ENCODE peak calls at places on chromosomes 3 and 15, in six cellular contexts. U is HCT116, V is suprapubic skin, X is HepG2, C is Panc1, B is transverse colon. F is an unnamed sample. For H3K36me3, the result is how much of the 10 kb centered on the place peaks cover.

GRCh38 chr3:100650651-100651611 is 41.5 kb downstream of the ADGRG7 start:
- DNase-seq in V (no peak), B (no peak), C (no peak), U (no peak), X (no peak), F (no peak)

GRCh38 chr3:150005243-150006102 is 34.8 kb upstream of the PFN2 start:
- DNase-seq in B (no peak), U (no peak), X (no peak), V (no peak), C (no peak), F (no peak)

GRCh38 chr15:70504305-70504951 is 258.9 kb downstream of the UACA start:
- DNase-seq in U (no peak), C (no peak), B (peak), V (no peak), X (no peak), F (no peak)

GRCh38 chr3:53236112-53236841 is 19.5 kb downstream of the TKT start:
- DNase-seq in B (peak), V (no peak), X (peak), C (no peak), U (peak), F (peak)

GRCh38 chr3:142997330-142997729 is 4.0 kb upstream of the U2SURP start:
- DNase-seq in C (no peak), B (no peak), U (no peak), V (no peak), X (no peak), F (no peak)

GRCh38 chr3:143972495-143973351 is 1.1 kb downstream of the DIPK2A start:
- DNase-seq in C (no peak), X (peak), V (peak), B (peak), U (peak), F (peak)

GRCh38 chr3:82048711-82049110 is 287.3 kb upstream of the GBE1 start:
- DNase-seq in U (no peak), C (no peak), B (no peak), V (no peak), X (no peak), F (no peak)

GRCh38 chr15:101808201-101808600 is 3.8 kb upstream of the OR4F15 start:
- DNase-seq in X (no peak), U (no peak), C (no peak), B (no peak), V (no peak), F (no peak)

GRCh38 chr15:99486371-99487336 is 79.1 kb upstream of the MEF2A start:
- DNase-seq in U (peak), V (peak), C (no peak), B (peak), X (no peak), F (peak)

GRCh38 chr15:47184405-47185221 is 532.7 kb upstream of the SEMA6D start:
- DNase-seq in V (no peak), B (no peak), C (no peak), X (no peak), U (no peak), F (no peak)

GRCh38 chr3:12633108-12633507 is 30.8 kb downstream of the RAF1 start:
- DNase-seq in B (no peak), X (no peak), C (no peak), V (no peak), U (no peak), F (no peak)

GRCh38 chr3:197378987-197379718 is 80.7 kb upstream of the DLG1 start:
- DNase-seq in U (no peak), V (peak), C (no peak), X (no peak), B (no peak), F (no peak)

GRCh38 chr3:129507181-129507831 is 21.1 kb upstream of the RHO start:
- DNase-seq in B (no peak), V (no peak), U (no peak), X (no peak), C (no peak), F (no peak)

GRCh38 chr15:66484539-66485112 is 12.9 kb downstream of the SNAPC5 start:
- DNase-seq in B (no peak), U (no peak), X (no peak), V (no peak), C (no peak), F (no peak)

GRCh38 chr3:171569571-171570132 is 109.4 kb upstream of the TNIK start:
- DNase-seq in V (no peak), C (no peak), X (no peak), U (no peak), B (no peak), F (no peak)

GRCh38 chr3:65101450-65101849 is 413.6 kb upstream of the ADAMTS9 start:
- DNase-seq in B (no peak), U (no peak), C (no peak), V (no peak), X (no peak), F (no peak)

GRCh38 chr15:25089577-25089976 is 134.8 kb downstream of the SNRPN start:
- DNase-seq in C (no peak), X (no peak), U (no peak), B (no peak), V (peak), F (no peak)

GRCh38 chr15:66138096-66138783 is 115.3 kb downstream of the MEGF11 start:
- DNase-seq in C (no peak), B (no peak), X (no peak), U (no peak), V (no peak), F (no peak)

GRCh38 chr3:174945951-174946350 is 86.8 kb downstream of the NAALADL2 start:
- DNase-seq in V (no peak), B (no peak), C (no peak), X (no peak), U (no peak), F (no peak)

DNA sequence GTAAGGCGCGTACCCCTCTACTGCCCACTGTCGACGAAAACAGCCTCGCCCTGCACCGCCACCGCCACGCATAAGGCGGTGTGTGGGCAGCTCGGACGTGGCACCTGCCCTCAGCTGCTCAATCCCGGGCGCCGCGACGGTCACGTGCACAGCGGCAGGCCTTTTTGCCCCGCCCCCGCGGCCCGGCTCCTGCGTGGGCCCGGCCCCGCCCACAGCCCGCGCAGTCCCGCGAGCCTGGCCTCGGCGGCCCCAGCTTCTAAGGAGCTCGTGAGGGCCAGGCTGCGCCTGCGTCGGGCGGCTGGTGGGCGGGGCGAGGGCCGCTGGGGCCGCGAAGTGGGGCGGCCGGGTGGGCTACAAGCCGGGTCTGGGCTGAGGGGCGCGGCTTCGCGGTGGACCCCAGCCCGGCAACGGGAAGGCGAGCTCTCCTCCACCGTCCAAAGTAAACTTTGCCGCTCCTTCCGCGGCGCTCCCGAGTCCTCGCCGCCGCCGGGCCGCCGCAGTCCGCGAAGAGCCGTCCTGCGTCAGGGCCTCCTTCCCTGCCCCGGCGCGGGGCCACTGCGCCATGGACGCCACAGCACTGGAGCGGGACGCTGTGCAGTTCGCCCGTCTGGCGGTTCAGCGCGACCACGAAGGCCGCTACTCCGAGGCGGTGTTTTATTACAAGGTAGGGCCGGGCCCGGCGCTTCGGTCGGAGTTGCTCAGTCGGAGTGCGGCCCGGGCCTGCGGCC is at the start of gene CAPN7:
- DNase-seq in C (no peak), V (peak), B (peak), X (peak), U (peak), F (peak)
- TF ChIP-seq CTCF in C (peak), V (peak), B (no peak), X (peak), U (peak), F (peak)

GRCh38 chr15:63668601-63669000 is 71.4 kb downstream of the FBXL22 start:
- DNase-seq in B (no peak), X (no peak), V (no peak), U (no peak), C (no peak), F (no peak)

GRCh38 chr15:63672775-63673174 is 75.6 kb downstream of the FBXL22 start:
- DNase-seq in V (no peak), C (no peak), X (no peak), U (no peak), B (no peak), F (no peak)

GRCh38 chr15:63672369-63672768 is 75.2 kb downstream of the FBXL22 start:
- DNase-seq in B (no peak), V (no peak), X (no peak), C (no peak), U (no peak), F (no peak)

GRCh38 chr15:63663906-63664305 is 66.7 kb downstream of the FBXL22 start:
- DNase-seq in U (no peak), V (no peak), X (no peak), C (no peak), B (no peak), F (no peak)

GRCh38 chr15:63669074-63669473 is 71.9 kb downstream of the FBXL22 start:
- DNase-seq in C (no peak), X (no peak), U (no peak), B (no peak), V (no peak), F (no peak)
- H3K36me3 ChIP-seq in C (under half), X (under half), U (under half), B (under half), V (half or more), F (under half)

GRCh38 chr15:64864080-64864479 is 22.4 kb downstream of the PLEKHO2 start:
- DNase-seq in U (no peak), V (no peak), X (no peak), C (no peak), B (no peak), F (no peak)
- TF ChIP-seq POLR2AphosphoS5 in U (no peak), V (no peak), X (no peak), C (no peak), B (no peak), F (no peak)

GRCh38 chr3:107938128-107938527 is 152.7 kb downstream of the CD47 start:
- DNase-seq in C (no peak), B (no peak), X (peak), U (peak), V (no peak), F (peak)
- TF ChIP-seq CTCF in C (peak), B (peak), X (peak), U (peak), V (peak), F (peak)

GRCh38 chr15:68285243-68285980 is 7.9 kb downstream of the FEM1B start:
- DNase-seq in C (no peak), V (no peak), X (peak), B (no peak), U (no peak), F (no peak)
- H3K36me3 ChIP-seq in C (under half), V (under half), X (under half), B (under half), U (under half), F (under half)

GRCh38 chr15:85870216-85871014 is 75.7 kb upstream of the KLHL25 start:
- DNase-seq in V (no peak), X (no peak), B (no peak), U (no peak), C (no peak), F (no peak)

GRCh38 chr15:85869124-85869523 is 74.4 kb upstream of the KLHL25 start:
- DNase-seq in C (no peak), V (no peak), B (no peak), U (no peak), X (no peak), F (no peak)

GRCh38 chr15:85871545-85871944 is 76.8 kb upstream of the KLHL25 start:
- DNase-seq in V (no peak), C (no peak), U (no peak), X (no peak), B (no peak), F (no peak)

GRCh38 chr15:85874236-85874635 is 79.5 kb upstream of the KLHL25 start:
- DNase-seq in V (no peak), X (no peak), C (no peak), B (no peak), U (no peak), F (no peak)

DNA sequence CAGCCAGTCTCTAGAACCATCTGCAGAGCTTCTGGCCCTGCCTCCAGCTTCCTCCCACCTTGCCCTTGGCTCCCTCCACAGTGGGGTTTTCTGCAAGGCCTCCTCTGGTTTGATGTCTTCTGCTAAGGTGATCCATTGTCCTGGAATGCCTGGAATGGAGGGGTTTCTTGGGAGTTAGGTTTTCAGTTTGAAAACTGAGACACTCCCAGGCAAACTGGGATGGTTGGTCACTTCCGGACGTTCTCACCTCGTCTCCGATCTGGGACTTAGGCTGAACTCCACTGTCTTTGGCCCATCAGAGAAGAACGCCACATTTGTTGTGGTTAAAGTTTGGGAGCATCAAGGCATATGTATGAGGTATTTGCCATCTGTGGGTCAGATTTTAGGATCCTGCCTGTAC is 77.4 kb upstream of the KLHL25 start:
- DNase-seq in V (no peak), U (no peak), C (no peak), B (no peak), X (no peak), F (no peak)
- TF ChIP-seq POLR2AphosphoS5 in V (no peak), U (no peak), C (no peak), B (no peak), X (no peak), F (no peak)

DNA sequence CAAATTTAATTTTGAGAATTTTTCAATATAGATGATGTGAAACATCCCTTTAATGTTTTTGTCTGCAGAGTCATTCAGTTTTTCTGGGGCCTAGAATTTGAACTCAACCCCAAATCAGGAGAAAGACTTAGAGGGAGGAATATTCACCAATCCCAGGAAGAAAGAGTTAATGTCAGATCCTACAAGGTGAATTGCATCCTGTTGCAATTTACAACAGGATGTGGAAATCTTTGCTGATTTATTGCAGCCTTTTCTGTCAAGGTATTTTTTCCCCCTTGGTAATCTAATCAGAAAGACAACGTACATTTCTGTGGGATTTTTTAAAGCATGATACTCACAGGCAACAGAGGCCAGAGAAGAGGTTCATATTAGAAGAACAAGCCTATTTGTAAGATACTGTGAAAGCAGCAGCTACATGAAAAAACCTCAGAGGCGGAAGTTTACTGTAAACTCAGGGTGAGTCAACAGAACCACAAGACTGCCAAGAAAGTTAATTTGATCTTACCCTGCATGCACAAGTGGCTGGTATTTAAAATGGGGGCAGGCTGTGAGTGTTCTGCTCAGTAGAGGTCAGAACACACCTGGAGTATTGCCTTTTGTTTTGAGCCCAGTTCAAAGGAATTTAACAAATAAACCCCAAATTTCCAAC is 531.8 kb downstream of the AGBL1 start:
- DNase-seq in X (no peak), B (no peak), V (no peak), U (no peak), C (peak), F (peak)
- TF ChIP-seq CTCF in X (no peak), B (no peak), V (no peak), U (no peak), C (no peak), F (no peak)

F was measured in prostate gland.